ENCODE peak calls at places on chromosomes 4 and X, in four cellular contexts. E, M, B and C are unnamed samples.

GRCh38 chr4:176380352-176381157 is 60.8 kb downstream of the SPCS3 start:
- DNase-seq in M (no peak), B (no peak), E (no peak), C (no peak)

GRCh38 chr4:30616943-30617646 is 103.1 kb upstream of the PCDH7 start:
- DNase-seq in B (no peak), M (no peak), E (no peak), C (no peak)

GRCh38 chr4:41294445-41295062 is 37.8 kb downstream of the UCHL1 start:
- DNase-seq in E (no peak), M (no peak), B (no peak), C (no peak)

GRCh38 chr4:122712782-122713181 is 19.7 kb upstream of the BBS12 start:
- DNase-seq in E (no peak), M (no peak), B (no peak), C (no peak)

GRCh38 chrX:1581132-1581531 is 10.3 kb upstream of the AKAP17A start:
- DNase-seq in B (no peak), E (no peak), M (peak; percentile 72), C (no peak)

GRCh38 chrX:48792219-48792618 is 5.8 kb downstream of the GATA1 start:
- DNase-seq in M (no peak), B (no peak), E (no peak), C (no peak)

GRCh38 chr4:92451792-92452191 is 148.0 kb downstream of the GRID2 start:
- DNase-seq in M (no peak), E (no peak), B (no peak), C (no peak)

GRCh38 chr4:71680706-71681105 is 103.2 kb downstream of the GC start:
- DNase-seq in B (no peak), E (no peak), M (no peak), C (no peak)

GRCh38 chr4:147617841-147618421 is 734 bp downstream of the TMEM184C start:
- DNase-seq in B (no peak), E (peak; percentile 2), M (no peak), C (no peak)

GRCh38 chrX:153410328-153410727 is 944 bp upstream of the ZFP92 start:
- DNase-seq in E (no peak), M (no peak), B (no peak), C (no peak)

GRCh38 chr4:78560296-78560963 is 8.9 kb downstream of the ANXA3 start:
- DNase-seq in B (no peak), E (no peak), M (no peak), C (no peak)

GRCh38 chrX:21382715-21383114 is 8.5 kb downstream of the CNKSR2 start:
- DNase-seq in M (no peak), E (no peak), B (no peak), C (no peak)

GRCh38 chr4:72896515-72896914 is 173.0 kb downstream of the COX18 start:
- DNase-seq in M (no peak), E (no peak), B (no peak), C (no peak)

GRCh38 chrX:35150642-35151239 is 208.1 kb downstream of the FAM47B start:
- DNase-seq in M (no peak), E (no peak), B (no peak), C (no peak)

GRCh38 chrX:14630724-14631123 is 101.4 kb downstream of the GLRA2 start:
- DNase-seq in M (no peak), B (no peak), E (no peak), C (no peak)

GRCh38 chr4:186554890-186555827 is at the start of gene MTNR1A:
- DNase-seq in M (no peak), B (no peak), E (no peak), C (no peak)

GRCh38 chrX:81195712-81196111 is 6.0 kb downstream of the HMGN5 start:
- DNase-seq in B (no peak), M (peak; percentile 47), E (no peak), C (no peak)

GRCh38 chrX:131741103-131741581 is 197.3 kb downstream of the OR13H1 start:
- DNase-seq in M (no peak), B (no peak), E (peak; percentile 87), C (no peak)

GRCh38 chr4:67651536-67651935 is 49.4 kb downstream of the UBA6 start:
- DNase-seq in B (no peak), E (no peak), M (no peak), C (no peak)

DNA sequence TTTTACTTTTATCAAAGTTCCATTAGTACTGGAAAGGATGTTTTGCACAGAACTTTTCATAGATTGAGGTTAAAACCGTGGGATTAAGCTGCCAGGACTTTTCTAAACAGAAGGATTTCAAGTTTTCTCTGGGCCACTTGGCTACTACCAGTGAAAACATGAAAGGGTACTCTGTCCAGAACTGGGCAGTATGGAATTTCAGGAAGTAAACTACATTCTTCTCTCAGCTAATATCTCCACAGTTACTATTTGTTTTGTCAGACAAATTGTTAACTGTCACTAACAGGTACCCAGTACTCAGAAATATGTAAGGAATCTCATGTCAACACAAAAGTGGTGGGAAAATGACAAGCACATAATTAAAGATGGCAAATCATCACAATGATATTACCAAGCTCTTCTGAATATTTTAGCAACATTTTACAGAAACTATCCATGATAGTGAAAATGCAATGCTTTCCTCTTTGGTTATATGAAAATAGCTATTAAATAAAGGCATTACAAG is 454.4 kb downstream of the C4orf33 start:
- DNase-seq in M (no peak), E (no peak), B (no peak), C (no peak)
- TF ChIP-seq POLR2AphosphoS5 in M (no peak), E (no peak), B (no peak), C (no peak)

DNA sequence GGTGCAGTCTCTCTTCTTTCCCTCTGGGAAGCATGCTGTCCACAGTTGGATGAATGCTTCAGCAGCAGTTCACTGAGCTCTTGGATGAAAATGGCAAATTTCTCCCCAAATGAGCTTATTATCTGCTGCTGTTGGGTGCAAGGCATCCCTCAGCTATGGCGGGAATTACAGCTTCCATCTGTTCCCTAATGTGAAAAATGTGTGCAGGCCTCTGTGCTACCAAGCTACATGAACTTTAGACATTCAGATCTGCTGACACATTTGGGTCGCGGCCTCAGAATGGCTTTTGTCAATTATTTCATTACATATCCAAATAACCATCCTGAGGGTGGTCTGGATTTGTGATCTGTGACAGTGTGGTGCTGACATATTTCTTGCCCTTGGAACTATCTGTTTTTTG is 119.5 kb upstream of the SCML1 start:
- DNase-seq in E (no peak), M (no peak), B (no peak), C (no peak)
- TF ChIP-seq SPI1 in E (no peak), M (no peak), B (no peak), C (no peak)

GRCh38 chr4:2262145-2262943 is 435 bp upstream of the MXD4 start:
- DNase-seq in B (peak; percentile 97), M (peak; percentile 95), E (peak; percentile 91), C (peak; percentile 99)

GRCh38 chr4:2261853-2262144 is at the start of gene MXD4:
- DNase-seq in B (no peak), E (no peak), M (no peak), C (no peak)

GRCh38 chr4:2260336-2261109 is 1.4 kb downstream of the MXD4 start:
- DNase-seq in M (no peak), E (no peak), B (no peak), C (no peak)

GRCh38 chr4:2259541-2260267 is 2.2 kb downstream of the MXD4 start:
- DNase-seq in B (no peak), M (no peak), E (no peak), C (no peak)

DNA sequence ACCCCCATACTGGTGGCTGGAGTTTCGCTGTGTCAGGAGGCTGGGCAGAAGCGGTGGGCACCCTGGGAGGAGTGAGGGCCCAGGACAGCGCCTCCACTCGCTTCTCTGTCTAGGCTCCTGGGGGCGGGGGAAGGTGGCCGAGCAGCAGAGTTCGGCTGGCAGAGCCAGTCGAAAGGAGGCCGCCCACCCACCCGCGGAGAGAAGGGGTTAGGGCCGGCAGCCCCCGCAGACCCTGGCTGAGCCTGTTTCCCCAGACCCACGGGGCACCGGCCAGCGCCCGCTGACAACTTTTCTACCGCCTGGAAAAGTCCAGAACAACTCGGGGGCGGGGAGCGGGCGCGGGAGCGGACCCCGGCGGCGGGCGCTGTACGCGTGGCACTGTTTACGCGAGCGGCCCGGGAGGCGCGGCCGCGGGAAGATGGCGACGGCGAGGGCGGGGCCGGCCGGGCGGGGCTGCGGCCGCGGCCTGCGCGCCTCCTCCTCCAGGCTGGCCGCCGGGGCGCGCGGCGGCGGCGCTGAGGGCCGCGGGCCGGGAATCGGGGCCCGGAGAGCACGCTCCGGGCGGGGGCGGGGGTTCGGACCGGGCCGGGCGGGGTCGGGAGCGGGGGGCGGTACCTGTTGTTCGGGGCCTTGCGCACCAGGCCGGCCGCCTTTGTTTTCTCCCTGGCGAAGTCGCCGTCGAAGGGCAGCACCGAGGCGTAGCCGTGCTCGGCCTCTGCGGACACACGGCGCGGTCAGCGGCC is 628 bp downstream of the MXD4 start:
- DNase-seq in B (peak; percentile 37), M (peak; percentile 69), E (no peak), C (peak; percentile 76)
- TF ChIP-seq POLR2AphosphoS5 in B (no peak), M (no peak), E (no peak), C (no peak)

DNA sequence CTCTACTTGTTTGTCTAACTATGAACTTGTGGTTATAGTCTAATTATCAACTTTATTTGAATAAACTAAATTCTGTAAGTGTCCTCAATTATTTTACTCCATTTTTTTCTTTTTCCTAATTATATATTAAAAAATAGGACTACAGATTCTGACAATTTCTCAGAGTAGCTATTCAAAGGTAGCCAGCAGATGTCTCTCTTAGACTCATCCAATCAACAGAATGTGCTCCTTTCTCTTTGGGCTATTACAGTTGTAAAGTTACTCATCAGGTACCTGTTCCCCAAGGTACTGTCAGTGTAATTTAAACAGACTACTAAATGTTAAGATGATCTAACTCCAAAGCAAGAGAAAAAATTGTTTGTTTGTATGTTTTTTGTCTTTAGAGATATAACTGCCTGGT is 248.6 kb downstream of the PCDH18 start:
- DNase-seq in B (no peak), E (no peak), M (no peak), C (no peak)
- TF ChIP-seq SPI1 in B (no peak), E (no peak), M (no peak), C (no peak)

DNA sequence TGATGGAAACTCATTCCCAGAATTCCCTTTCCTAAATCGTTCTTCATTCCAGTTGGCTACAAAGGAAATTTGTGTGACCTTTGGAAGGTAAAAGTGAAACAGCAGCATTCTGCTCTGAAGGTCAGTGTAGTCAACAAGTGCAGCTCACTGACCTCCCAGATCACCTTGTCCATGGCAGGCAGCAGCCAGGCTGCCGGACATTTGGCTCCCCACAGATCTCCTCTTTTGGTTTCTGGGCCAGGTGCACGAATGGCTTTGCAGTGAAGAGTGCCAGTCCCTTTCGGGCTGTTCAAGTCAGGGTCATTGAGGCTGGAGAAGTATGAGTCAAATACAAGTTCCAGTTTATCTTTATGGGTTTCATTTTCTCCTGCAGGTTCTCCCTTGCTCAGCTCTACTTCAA is 14.3 kb downstream of the GPRIN3 start:
- DNase-seq in B (no peak), E (no peak), M (no peak), C (no peak)
- TF ChIP-seq POLR2AphosphoS5 in B (no peak), E (no peak), M (no peak), C (no peak)

DNA sequence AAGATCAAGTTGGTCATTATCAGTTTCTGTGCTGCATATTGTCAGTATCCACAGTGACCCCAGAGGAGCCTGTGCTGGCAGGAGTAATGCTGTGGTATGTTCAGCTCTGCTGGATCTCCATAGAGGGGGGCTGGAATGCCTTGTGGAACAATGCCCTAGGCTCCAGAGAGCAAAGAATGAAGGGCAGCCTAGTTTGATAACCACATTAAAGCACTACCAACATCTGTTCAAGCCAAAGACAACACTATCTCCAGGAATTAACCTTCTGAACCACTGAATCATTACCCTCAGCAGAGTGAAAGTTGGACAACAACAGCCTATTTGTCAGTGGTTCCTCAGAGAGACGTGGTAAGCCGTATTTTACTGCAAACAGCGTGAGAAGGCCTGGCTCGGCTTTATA is 192.3 kb upstream of the CXorf66 start:
- DNase-seq in E (no peak), B (no peak), M (no peak), C (no peak)
- TF ChIP-seq SPI1 in E (no peak), B (no peak), M (no peak), C (no peak)

GRCh38 chr4:129172181-129172580 is 76.2 kb downstream of the C4orf33 start:
- DNase-seq in E (no peak), M (no peak), B (no peak), C (no peak)
- TF ChIP-seq POLR2AphosphoS5 in E (no peak), M (no peak), B (no peak), C (no peak)